ENCODE peak calls at places on chromosomes 6 and 20, in five cellular contexts. One of them, this sample, is unnamed.

GRCh38 chr20:42041000-42041565 is 422.9 kb upstream of the CHD6 start:
- DNase-seq in GM23248: no peak
- DNase-seq in right lobe of liver: no peak
- DNase-seq in ovary: no peak
- DNase-seq in CD4-positive, CD25-positive, alpha-beta regulatory T cell: no peak
- DNase-seq in this sample: no peak

GRCh38 chr6:148747493-148748160 is 797 bp downstream of the UST start:
- DNase-seq in GM23248: peak; percentile 77
- DNase-seq in right lobe of liver: peak; percentile 43
- DNase-seq in ovary: peak; percentile 57
- DNase-seq in CD4-positive, CD25-positive, alpha-beta regulatory T cell: peak; percentile 60
- DNase-seq in this sample: peak; percentile 83

GRCh38 chr20:4667836-4668235 is 53.9 kb upstream of the PRND start:
- DNase-seq in GM23248: no peak
- DNase-seq in right lobe of liver: no peak
- DNase-seq in ovary: no peak
- DNase-seq in CD4-positive, CD25-positive, alpha-beta regulatory T cell: no peak
- DNase-seq in this sample: no peak

GRCh38 chr6:133951881-133952814 is 876 bp upstream of the TBPL1 start:
- DNase-seq in GM23248: peak; percentile 94
- DNase-seq in right lobe of liver: peak; percentile 69
- DNase-seq in ovary: peak; percentile 59
- DNase-seq in CD4-positive, CD25-positive, alpha-beta regulatory T cell: peak; percentile 54
- DNase-seq in this sample: peak; percentile 76

GRCh38 chr6:31876357-31876756 is 2.4 kb downstream of the SLC44A4 start:
- DNase-seq in GM23248: no peak
- DNase-seq in right lobe of liver: no peak
- DNase-seq in ovary: no peak
- DNase-seq in CD4-positive, CD25-positive, alpha-beta regulatory T cell: no peak
- DNase-seq in this sample: no peak

GRCh38 chr6:18415671-18416340 is 28.7 kb downstream of the RNF144B start:
- DNase-seq in GM23248: peak; percentile 48
- DNase-seq in right lobe of liver: no peak
- DNase-seq in ovary: no peak
- DNase-seq in CD4-positive, CD25-positive, alpha-beta regulatory T cell: no peak
- DNase-seq in this sample: no peak

GRCh38 chr6:127481628-127482027 is 22.4 kb upstream of the KIAA0408 start:
- DNase-seq in GM23248: peak; percentile 32
- DNase-seq in right lobe of liver: no peak
- DNase-seq in ovary: no peak
- DNase-seq in CD4-positive, CD25-positive, alpha-beta regulatory T cell: no peak
- DNase-seq in this sample: no peak

GRCh38 chr6:33991610-33992009 is 154.3 kb downstream of the GRM4 start:
- DNase-seq in GM23248: no peak
- DNase-seq in right lobe of liver: no peak
- DNase-seq in ovary: no peak
- DNase-seq in CD4-positive, CD25-positive, alpha-beta regulatory T cell: no peak
- DNase-seq in this sample: no peak

GRCh38 chr6:116382587-116382986 is 11.8 kb downstream of the DSE start:
- DNase-seq in GM23248: no peak
- DNase-seq in right lobe of liver: no peak
- DNase-seq in ovary: no peak
- DNase-seq in CD4-positive, CD25-positive, alpha-beta regulatory T cell: no peak
- DNase-seq in this sample: no peak

GRCh38 chr20:53321596-53321995 is 272.0 kb downstream of the ZNF217 start:
- DNase-seq in GM23248: peak; percentile 28
- DNase-seq in right lobe of liver: no peak
- DNase-seq in ovary: no peak
- DNase-seq in CD4-positive, CD25-positive, alpha-beta regulatory T cell: no peak
- DNase-seq in this sample: no peak

GRCh38 chr6:111591370-111591900 is 14.2 kb downstream of the TRAF3IP2 start:
- DNase-seq in GM23248: peak; percentile 100
- DNase-seq in right lobe of liver: peak; percentile 93
- DNase-seq in ovary: peak; percentile 93
- DNase-seq in CD4-positive, CD25-positive, alpha-beta regulatory T cell: no peak
- DNase-seq in this sample: peak; percentile 94

GRCh38 chr6:83824388-83824801 is 28.8 kb upstream of the RIPPLY2 start:
- DNase-seq in GM23248: peak; percentile 33
- DNase-seq in right lobe of liver: no peak
- DNase-seq in ovary: no peak
- DNase-seq in CD4-positive, CD25-positive, alpha-beta regulatory T cell: no peak
- DNase-seq in this sample: no peak

GRCh38 chr6:105733556-105734162 is 330.8 kb upstream of the PREP start:
- DNase-seq in GM23248: peak; percentile 70
- DNase-seq in right lobe of liver: no peak
- DNase-seq in ovary: no peak
- DNase-seq in CD4-positive, CD25-positive, alpha-beta regulatory T cell: peak; percentile 35
- DNase-seq in this sample: no peak

GRCh38 chr6:24631671-24632070 is 14.3 kb downstream of the KIAA0319 start:
- DNase-seq in GM23248: no peak
- DNase-seq in right lobe of liver: no peak
- DNase-seq in ovary: no peak
- DNase-seq in CD4-positive, CD25-positive, alpha-beta regulatory T cell: no peak
- DNase-seq in this sample: no peak

GRCh38 chr6:37777272-37777736 is 42.2 kb upstream of the ZFAND3 start:
- DNase-seq in GM23248: no peak
- DNase-seq in right lobe of liver: no peak
- DNase-seq in ovary: no peak
- DNase-seq in CD4-positive, CD25-positive, alpha-beta regulatory T cell: no peak
- DNase-seq in this sample: no peak

GRCh38 chr20:44582321-44583025 is at the start of gene PKIG:
- DNase-seq in GM23248: peak; percentile 88
- DNase-seq in right lobe of liver: no peak
- DNase-seq in ovary: peak; percentile 53
- DNase-seq in CD4-positive, CD25-positive, alpha-beta regulatory T cell: no peak
- DNase-seq in this sample: no peak

GRCh38 chr6:144298167-144298671 is 13.1 kb downstream of the UTRN start:
- DNase-seq in GM23248: no peak
- DNase-seq in right lobe of liver: no peak
- DNase-seq in ovary: no peak
- DNase-seq in CD4-positive, CD25-positive, alpha-beta regulatory T cell: no peak
- DNase-seq in this sample: no peak

GRCh38 chr20:38426498-38426897 is 8.6 kb downstream of the SNHG17 start:
- DNase-seq in GM23248: peak; percentile 33
- DNase-seq in right lobe of liver: no peak
- DNase-seq in ovary: no peak
- DNase-seq in CD4-positive, CD25-positive, alpha-beta regulatory T cell: no peak
- DNase-seq in this sample: no peak

GRCh38 chr6:23003671-23004598 is 434.6 kb downstream of the HDGFL1 start:
- DNase-seq in GM23248: peak; percentile 85
- DNase-seq in right lobe of liver: no peak
- DNase-seq in ovary: no peak
- DNase-seq in CD4-positive, CD25-positive, alpha-beta regulatory T cell: no peak
- DNase-seq in this sample: no peak

GRCh38 chr6:56771189-56771588 is 128.5 kb upstream of the DST start:
- DNase-seq in GM23248: peak; percentile 58
- DNase-seq in right lobe of liver: no peak
- DNase-seq in ovary: no peak
- DNase-seq in CD4-positive, CD25-positive, alpha-beta regulatory T cell: no peak
- DNase-seq in this sample: no peak
- H3K4me1 ChIP-seq in GM23248: peaks cover 74% of the 10 kb centered on the region
- H3K4me1 ChIP-seq in right lobe of liver: no peaks in the 10 kb centered on the region
- H3K4me1 ChIP-seq in ovary: peaks cover 6% of the 10 kb centered on the region
- H3K4me1 ChIP-seq in CD4-positive, CD25-positive, alpha-beta regulatory T cell: no peaks in the 10 kb centered on the region
- H3K4me1 ChIP-seq in this sample: peaks cover 4% of the 10 kb centered on the region

GRCh38 chr20:31838646-31839292 is 6.6 kb downstream of the FOXS1 start:
- DNase-seq in GM23248: no peak
- DNase-seq in right lobe of liver: no peak
- DNase-seq in ovary: no peak
- DNase-seq in CD4-positive, CD25-positive, alpha-beta regulatory T cell: no peak
- DNase-seq in this sample: no peak

GRCh38 chr20:31837896-31838397 is 7.5 kb downstream of the FOXS1 start:
- DNase-seq in GM23248: peak; percentile 78
- DNase-seq in right lobe of liver: no peak
- DNase-seq in ovary: no peak
- DNase-seq in CD4-positive, CD25-positive, alpha-beta regulatory T cell: no peak
- DNase-seq in this sample: no peak

GRCh38 chr20:31835977-31836852 is 9.2 kb downstream of the FOXS1 start:
- DNase-seq in GM23248: peak; percentile 97
- DNase-seq in right lobe of liver: peak; percentile 61
- DNase-seq in ovary: peak; percentile 81
- DNase-seq in CD4-positive, CD25-positive, alpha-beta regulatory T cell: no peak
- DNase-seq in this sample: peak; percentile 86

GRCh38 chr20:31835554-31835953 is 9.8 kb downstream of the FOXS1 start:
- DNase-seq in GM23248: no peak
- DNase-seq in right lobe of liver: no peak
- DNase-seq in ovary: no peak
- DNase-seq in CD4-positive, CD25-positive, alpha-beta regulatory T cell: no peak
- DNase-seq in this sample: no peak

DNA sequence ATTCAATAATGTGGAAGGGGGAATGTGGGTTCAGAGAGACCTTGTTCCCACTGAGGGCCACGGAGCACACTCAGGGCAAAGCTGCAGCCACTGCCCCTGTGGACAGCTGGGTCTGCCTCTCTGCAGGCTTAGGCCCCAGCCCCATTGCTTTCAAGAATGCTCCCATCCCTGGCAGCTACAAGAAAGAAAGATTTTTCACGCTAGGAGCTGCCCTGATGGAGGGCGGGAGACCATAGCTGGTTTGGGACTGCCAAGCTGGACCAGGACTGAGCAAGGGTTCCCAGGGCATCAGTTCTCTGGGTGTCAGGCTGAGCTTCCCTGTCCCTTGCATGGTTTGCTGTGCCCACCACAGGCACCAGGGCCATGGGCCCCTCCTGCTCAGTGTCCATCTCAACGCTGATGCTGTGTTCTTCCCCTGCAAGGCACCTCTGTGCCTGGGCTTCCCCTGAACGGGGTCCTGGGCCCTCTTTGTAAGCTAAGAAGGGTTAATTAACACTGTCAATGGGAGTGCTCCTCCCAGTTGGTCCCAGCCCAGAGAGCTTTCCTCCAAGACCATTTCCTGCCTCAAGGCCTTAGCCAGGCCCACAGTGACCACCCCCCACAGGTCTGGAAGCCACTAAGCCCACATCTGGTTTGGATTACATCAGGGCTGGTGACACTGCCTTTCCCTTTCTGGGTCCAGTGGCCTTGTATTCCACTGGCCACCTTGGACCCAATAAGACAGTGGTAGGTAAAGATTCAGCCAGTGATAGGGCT is 8.4 kb downstream of the FOXS1 start:
- DNase-seq in GM23248: peak; percentile 36
- DNase-seq in right lobe of liver: no peak
- DNase-seq in ovary: no peak
- DNase-seq in CD4-positive, CD25-positive, alpha-beta regulatory T cell: no peak
- DNase-seq in this sample: no peak
- H3K4me3 ChIP-seq in GM23248: no peak overlapping the region
- H3K4me3 ChIP-seq in right lobe of liver: no peak overlapping the region
- H3K4me3 ChIP-seq in ovary: no peak overlapping the region
- H3K4me3 ChIP-seq in CD4-positive, CD25-positive, alpha-beta regulatory T cell: no peak overlapping the region
- H3K4me3 ChIP-seq in this sample: no peak overlapping the region

GRCh38 chr20:57585466-57586213 is 24.7 kb downstream of the PCK1 start:
- DNase-seq in GM23248: no peak
- DNase-seq in right lobe of liver: no peak
- DNase-seq in ovary: no peak
- DNase-seq in CD4-positive, CD25-positive, alpha-beta regulatory T cell: no peak
- DNase-seq in this sample: no peak

GRCh38 chr20:57586943-57587277 is 26.0 kb downstream of the PCK1 start:
- DNase-seq in GM23248: no peak
- DNase-seq in right lobe of liver: no peak
- DNase-seq in ovary: no peak
- DNase-seq in CD4-positive, CD25-positive, alpha-beta regulatory T cell: no peak
- DNase-seq in this sample: no peak

GRCh38 chr20:57583289-57584257 is 22.7 kb downstream of the PCK1 start:
- DNase-seq in GM23248: no peak
- DNase-seq in right lobe of liver: no peak
- DNase-seq in ovary: no peak
- DNase-seq in CD4-positive, CD25-positive, alpha-beta regulatory T cell: no peak
- DNase-seq in this sample: no peak

GRCh38 chr20:57586370-57586793 is 25.5 kb downstream of the PCK1 start:
- DNase-seq in GM23248: no peak
- DNase-seq in right lobe of liver: peak; percentile 90
- DNase-seq in ovary: no peak
- DNase-seq in CD4-positive, CD25-positive, alpha-beta regulatory T cell: no peak
- DNase-seq in this sample: no peak

GRCh38 chr20:57584768-57585461 is 24.0 kb downstream of the PCK1 start:
- DNase-seq in GM23248: no peak
- DNase-seq in right lobe of liver: no peak
- DNase-seq in ovary: no peak
- DNase-seq in CD4-positive, CD25-positive, alpha-beta regulatory T cell: no peak
- DNase-seq in this sample: no peak
- H3K27me3 ChIP-seq in GM23248: peaks cover 60% of the 10 kb centered on the region
- H3K27me3 ChIP-seq in right lobe of liver: no peaks in the 10 kb centered on the region
- H3K27me3 ChIP-seq in ovary: no peaks in the 10 kb centered on the region
- H3K27me3 ChIP-seq in CD4-positive, CD25-positive, alpha-beta regulatory T cell: peaks cover 3% of the 10 kb centered on the region
- H3K27me3 ChIP-seq in this sample: peaks cover 20% of the 10 kb centered on the region

GRCh38 chr6:81939774-81940165 is 187.3 kb upstream of the TENT5A start:
- DNase-seq in GM23248: peak; percentile 21
- DNase-seq in right lobe of liver: no peak
- DNase-seq in ovary: no peak
- DNase-seq in CD4-positive, CD25-positive, alpha-beta regulatory T cell: no peak
- DNase-seq in this sample: no peak

GRCh38 chr6:81937296-81937937 is 184.9 kb upstream of the TENT5A start:
- DNase-seq in GM23248: peak; percentile 72
- DNase-seq in right lobe of liver: no peak
- DNase-seq in ovary: no peak
- DNase-seq in CD4-positive, CD25-positive, alpha-beta regulatory T cell: no peak
- DNase-seq in this sample: no peak

GRCh38 chr6:81940451-81940850 is 188.0 kb upstream of the TENT5A start:
- DNase-seq in GM23248: no peak
- DNase-seq in right lobe of liver: no peak
- DNase-seq in ovary: no peak
- DNase-seq in CD4-positive, CD25-positive, alpha-beta regulatory T cell: no peak
- DNase-seq in this sample: no peak

GRCh38 chr6:81938991-81939773 is 186.7 kb upstream of the TENT5A start:
- DNase-seq in GM23248: peak; percentile 75
- DNase-seq in right lobe of liver: no peak
- DNase-seq in ovary: no peak
- DNase-seq in CD4-positive, CD25-positive, alpha-beta regulatory T cell: no peak
- DNase-seq in this sample: no peak

GRCh38 chr6:81938014-81938761 is 185.7 kb upstream of the TENT5A start:
- DNase-seq in GM23248: peak; percentile 92
- DNase-seq in right lobe of liver: no peak
- DNase-seq in ovary: no peak
- DNase-seq in CD4-positive, CD25-positive, alpha-beta regulatory T cell: no peak
- DNase-seq in this sample: no peak
- H3K4me1 ChIP-seq in GM23248: peaks cover 44% of the 10 kb centered on the region
- H3K4me1 ChIP-seq in right lobe of liver: peaks cover 7% of the 10 kb centered on the region
- H3K4me1 ChIP-seq in ovary: peaks cover 2% of the 10 kb centered on the region
- H3K4me1 ChIP-seq in CD4-positive, CD25-positive, alpha-beta regulatory T cell: no peaks in the 10 kb centered on the region
- H3K4me1 ChIP-seq in this sample: no peaks in the 10 kb centered on the region

DNA sequence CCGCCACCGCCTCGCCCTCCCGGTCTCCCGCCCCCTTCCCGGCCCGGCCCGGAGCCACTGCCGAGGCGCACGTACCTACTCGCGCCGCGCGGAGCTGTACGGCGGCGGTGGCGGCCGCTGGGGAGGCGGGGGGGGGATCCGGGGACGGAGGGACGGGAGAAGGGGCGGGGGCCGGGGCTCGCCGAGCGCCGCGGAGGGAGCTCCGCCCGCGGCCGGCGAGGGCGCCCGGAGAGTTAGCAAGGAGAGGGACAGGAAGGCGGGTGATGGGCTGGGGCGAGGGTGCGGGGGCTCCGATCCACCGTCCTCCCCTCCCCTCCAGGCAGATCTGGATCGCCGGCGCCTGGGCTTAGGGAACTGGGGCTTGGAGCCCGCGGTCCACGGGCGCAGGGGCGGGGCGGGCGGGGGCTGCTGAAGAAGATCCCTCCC is 548 bp upstream of the TMEM74B start:
- DNase-seq in GM23248: peak; percentile 21
- DNase-seq in right lobe of liver: no peak
- DNase-seq in ovary: no peak
- DNase-seq in CD4-positive, CD25-positive, alpha-beta regulatory T cell: no peak
- DNase-seq in this sample: no peak
- H3K4me3 ChIP-seq in GM23248: peak overlapping the region; percentile 55
- H3K4me3 ChIP-seq in right lobe of liver: peak overlapping the region; percentile 59
- H3K4me3 ChIP-seq in ovary: no peak overlapping the region
- H3K4me3 ChIP-seq in CD4-positive, CD25-positive, alpha-beta regulatory T cell: no peak overlapping the region
- H3K4me3 ChIP-seq in this sample: peak overlapping the region; percentile 53